ENCODE peak calls at places on chromosomes 4 and X, in four cellular contexts. N is B cell, O is M059J, M is progenitor cell of endocrine pancreas. X is an unnamed sample.

GRCh38 chrX:51395807-51396728 is 63.4 kb downstream of the NUDT10 start:
- DNase-seq in N (peak; percentile 55), O (peak; percentile 2), M (no peak), X (no peak)

GRCh38 chrX:38192007-38192625 is 28.6 kb downstream of the SRPX start:
- DNase-seq in N (no peak), O (peak; percentile 40), M (no peak), X (peak; percentile 16)

GRCh38 chr4:138639018-138639876 is 376.3 kb upstream of the NOCT start:
- DNase-seq in N (no peak), O (peak; percentile 44), M (no peak), X (peak; percentile 5)

GRCh38 chr4:13496605-13497004 is 12.5 kb upstream of the RAB28 start:
- DNase-seq in N (no peak), O (no peak), M (no peak), X (no peak)

GRCh38 chr4:138209094-138209493 is 33.1 kb downstream of the SLC7A11 start:
- DNase-seq in N (no peak), O (no peak), M (no peak), X (no peak)

GRCh38 chrX:123424546-123424945 is 240.5 kb downstream of the GRIA3 start:
- DNase-seq in N (no peak), O (peak; percentile 88), M (no peak), X (peak; percentile 66)

GRCh38 chr4:28636971-28637370 is 1776.3 kb downstream of the STIM2 start:
- DNase-seq in N (no peak), O (peak; percentile 9), M (no peak), X (no peak)

GRCh38 chr4:144579411-144580020 is 66.4 kb upstream of the HHIP start:
- DNase-seq in N (no peak), O (peak; percentile 22), M (no peak), X (peak; percentile 65)

X was measured in LHCN-M2.